ENCODE peak calls at places on chromosomes 5 and 9, in seven cellular contexts. Q is GM20000; H is hippocampal formation; Z is AG08396; F is stimulated activated CD8-positive, alpha-beta memory T cell treated with anti-CD3 and anti-CD28 coated beads, Interleukin-15, amount 100 ng/mL, for 24 hours; W is globus pallidus; C is NCI-H1436 treated with DMSO at 0.1 percent for 48 hours. T is an unnamed sample.

GRCh38 chr5:93503598-93504067 is 77.4 kb downstream of the NR2F1-AS1 start:
- DNase-seq in Q (no peak), H (no peak), Z (peak; percentile 52), F (no peak), W (no peak), C (no peak), T (peak; percentile 86)

GRCh38 chr5:150158170-150158949 is 2.7 kb upstream of the PDGFRB start:
- DNase-seq in Q (no peak), H (no peak), Z (no peak), F (no peak), W (no peak), C (no peak), T (no peak)

GRCh38 chr5:154648706-154649105 is 106.5 kb upstream of the LARP1 start:
- DNase-seq in Q (no peak), H (no peak), Z (no peak), F (no peak), W (no peak), C (no peak), T (no peak)

GRCh38 chr5:148615644-148616283 is 38.6 kb downstream of the HTR4 start:
- DNase-seq in Q (no peak), H (no peak), Z (no peak), F (no peak), W (no peak), C (peak; percentile 8), T (no peak)

GRCh38 chr5:154276236-154276792 is 85.8 kb downstream of the GALNT10 start:
- DNase-seq in Q (no peak), H (no peak), Z (no peak), F (no peak), W (no peak), C (no peak), T (no peak)

GRCh38 chr5:22708770-22709328 is 144.3 kb downstream of the CDH12 start:
- DNase-seq in Q (no peak), H (no peak), Z (no peak), F (no peak), W (no peak), C (no peak), T (no peak)

GRCh38 chr9:107711528-107711927 is 222.0 kb upstream of the KLF4 start:
- DNase-seq in Q (no peak), H (no peak), Z (peak; percentile 67), F (no peak), W (no peak), C (no peak), T (peak; percentile 98)

GRCh38 chr9:378263-378662 is 163.6 kb downstream of the DOCK8 start:
- DNase-seq in Q (no peak), H (no peak), Z (no peak), F (no peak), W (no peak), C (no peak), T (no peak)

GRCh38 chr5:111781200-111781599 is 24.2 kb upstream of the NREP start:
- DNase-seq in Q (no peak), H (no peak), Z (no peak), F (no peak), W (peak; percentile 38), C (no peak), T (no peak)

GRCh38 chr9:126745574-126746411 is 59.0 kb upstream of the ZBTB43 start:
- DNase-seq in Q (no peak), H (no peak), Z (no peak), F (no peak), W (no peak), C (no peak), T (no peak)

GRCh38 chr5:181027452-181028031 is 12.5 kb upstream of the BTNL9 start:
- DNase-seq in Q (no peak), H (no peak), Z (no peak), F (no peak), W (no peak), C (no peak), T (no peak)

T was measured in foreskin keratinocyte.